ENCODE peak calls at places on chromosomes 1 and 21, in eight cellular contexts. P is stimulated activated naive CD8-positive, alpha-beta T cell treated with anti-CD3 and anti-CD28 coated beads, Interleukin-15, Interleukin-2, amounts not matched to agents 100 U/mL and 50 U/mL, for 24 hours; M is LoVo; F is hypothalamus; U is PC-9; O is substantia nigra; I is ecto neural progenitor cell; R is GM06990. A is an unnamed sample.

GRCh38 chr21:39763282-39763970 is 18.4 kb downstream of the IGSF5 start:
- DNase-seq in P (no peak), U (no peak), F (no peak), I (no peak), R (no peak), O (no peak), M (no peak), A (no peak)

GRCh38 chr1:194477908-194478307 is 1291.5 kb upstream of the B3GALT2 start:
- DNase-seq in I (no peak), P (no peak), U (no peak), M (no peak), O (no peak), R (peak), F (no peak), A (no peak)

GRCh38 chr1:151199860-151200581 is 1.7 kb downstream of the PIP5K1A start:
- DNase-seq in M (no peak), F (peak), O (no peak), P (peak), R (no peak), I (no peak), U (no peak), A (no peak)

GRCh38 chr1:109726007-109726406 is 14.0 kb downstream of the GSTM5 start:
- DNase-seq in U (no peak), P (no peak), I (no peak), M (no peak), F (no peak), R (no peak), O (no peak), A (no peak)

GRCh38 chr1:28087614-28088167 is 719 bp downstream of the EYA3 start:
- DNase-seq in O (no peak), U (peak), F (no peak), R (peak), P (peak), I (peak), M (peak), A (no peak)

GRCh38 chr1:48777219-48777895 is 666 bp upstream of the BEND5 start:
- DNase-seq in F (no peak), O (no peak), R (no peak), U (no peak), I (peak), M (no peak), P (no peak), A (no peak)

GRCh38 chr21:39326607-39327307 is 13.3 kb upstream of the BRWD1 start:
- DNase-seq in M (no peak), F (no peak), O (no peak), I (no peak), U (no peak), P (no peak), R (no peak), A (no peak)

GRCh38 chr1:22018583-22019559 is 17.4 kb downstream of the CELA3A start:
- DNase-seq in R (no peak), U (peak), F (peak), I (no peak), O (no peak), P (peak), M (peak), A (peak)

GRCh38 chr1:88763649-88764406 is 79.8 kb downstream of the PKN2 start:
- DNase-seq in P (no peak), M (peak), R (no peak), U (no peak), I (no peak), F (no peak), O (no peak), A (no peak)

GRCh38 chr1:26999440-26999987 is 6.0 kb downstream of the TRNP1 start:
- DNase-seq in F (no peak), R (no peak), P (no peak), M (peak), U (peak), O (no peak), I (peak), A (no peak)

GRCh38 chr1:114076308-114076707 is 77.4 kb downstream of the SYT6 start:
- DNase-seq in F (no peak), R (no peak), P (no peak), O (no peak), I (no peak), M (no peak), U (no peak), A (no peak)

GRCh38 chr21:18522181-18522771 is 118.7 kb upstream of the TMPRSS15 start:
- DNase-seq in P (no peak), I (no peak), F (no peak), M (no peak), O (no peak), R (no peak), U (no peak), A (peak)

GRCh38 chr1:36644556-36644955 is 161.8 kb upstream of the CSF3R start:
- DNase-seq in R (no peak), P (no peak), M (no peak), I (no peak), F (no peak), U (no peak), O (no peak), A (no peak)

GRCh38 chr1:223776075-223776814 is 63.9 kb downstream of the CAPN2 start:
- DNase-seq in M (peak), R (no peak), F (no peak), U (peak), I (peak), O (no peak), P (peak), A (no peak)

GRCh38 chr1:93556291-93556690 is 108.4 kb downstream of the FNBP1L start:
- DNase-seq in M (no peak), F (no peak), U (no peak), P (no peak), R (no peak), O (no peak), I (no peak), A (no peak)

GRCh38 chr1:21168444-21168843 is 8.3 kb downstream of the EIF4G3 start:
- DNase-seq in O (no peak), P (no peak), F (no peak), U (no peak), I (no peak), M (no peak), R (no peak), A (no peak)

GRCh38 chr1:183194527-183195145 is 8.6 kb downstream of the LAMC2 start:
- DNase-seq in M (no peak), F (no peak), U (no peak), R (no peak), I (no peak), P (no peak), O (no peak), A (no peak)

GRCh38 chr1:90614872-90615271 is 102.2 kb downstream of the BARHL2 start:
- DNase-seq in P (no peak), F (no peak), R (no peak), I (no peak), O (no peak), U (no peak), M (no peak), A (no peak)

GRCh38 chr1:208374391-208374941 is 130.3 kb upstream of the PLXNA2 start:
- DNase-seq in M (no peak), U (no peak), F (no peak), P (no peak), O (no peak), I (no peak), R (no peak), A (no peak)

GRCh38 chr1:218735436-218735835 is 390.3 kb downstream of the TGFB2 start:
- DNase-seq in F (no peak), M (no peak), R (no peak), I (no peak), O (no peak), P (no peak), U (no peak), A (no peak)

GRCh38 chr1:53094533-53094919 is 32.5 kb downstream of the PODN start:
- DNase-seq in P (no peak), O (no peak), F (no peak), I (no peak), R (no peak), U (no peak), M (no peak), A (no peak)

GRCh38 chr1:8122477-8123407 is 96.6 kb upstream of the ERRFI1 start:
- DNase-seq in I (no peak), R (no peak), F (no peak), M (no peak), O (no peak), U (no peak), P (no peak), A (no peak)

GRCh38 chr1:184027751-184028682 is 9.5 kb downstream of the COLGALT2 start:
- DNase-seq in R (no peak), U (no peak), M (no peak), I (no peak), O (no peak), F (no peak), P (no peak), A (no peak)

GRCh38 chr1:93302078-93302477 is 43.6 kb upstream of the DR1 start:
- DNase-seq in P (no peak), I (no peak), U (no peak), F (no peak), R (no peak), O (no peak), M (no peak), A (no peak)

GRCh38 chr21:44482581-44483287 is 27.4 kb downstream of the LRRC3 start:
- DNase-seq in F (no peak), I (no peak), U (no peak), O (no peak), R (no peak), M (no peak), P (no peak), A (no peak)

GRCh38 chr21:33562389-33562788 is 19.6 kb downstream of the SON start:
- DNase-seq in I (no peak), M (no peak), F (no peak), P (no peak), U (no peak), R (no peak), O (no peak), A (no peak)

GRCh38 chr21:38985423-38986378 is 180.0 kb downstream of the ETS2 start:
- DNase-seq in O (no peak), I (no peak), U (no peak), F (no peak), P (peak), M (no peak), R (peak), A (no peak)

GRCh38 chr1:228009116-228009827 is 2.5 kb downstream of the WNT3A start:
- DNase-seq in F (no peak), R (no peak), M (no peak), O (no peak), P (no peak), I (peak), U (no peak), A (no peak)

GRCh38 chr1:228487336-228488106 is at the start of gene RNF187:
- DNase-seq in U (no peak), O (no peak), R (no peak), M (peak), F (peak), I (peak), P (peak), A (no peak)

GRCh38 chr1:85054664-85055063 is 6.4 kb upstream of the MCOLN3 start:
- DNase-seq in U (no peak), I (no peak), F (no peak), R (no peak), O (no peak), M (no peak), P (no peak), A (no peak)

GRCh38 chr1:78718566-78718965 is 68.9 kb downstream of the IFI44 start:
- DNase-seq in U (no peak), O (no peak), M (no peak), F (no peak), R (no peak), I (no peak), P (no peak), A (no peak)

GRCh38 chr1:67256291-67257172 is 51.1 kb upstream of the IL12RB2 start:
- DNase-seq in I (no peak), P (no peak), M (no peak), O (no peak), F (no peak), R (no peak), U (no peak), A (no peak)

GRCh38 chr1:33170351-33171274 is 11.2 kb downstream of the TRIM62 start:
- DNase-seq in I (peak), O (no peak), U (no peak), F (peak), M (no peak), P (no peak), R (no peak), A (no peak)

GRCh38 chr1:48109390-48110009 is 112.3 kb upstream of the TRABD2B start:
- DNase-seq in M (peak), F (no peak), R (no peak), P (no peak), I (no peak), O (no peak), U (peak), A (peak)

GRCh38 chr1:55446351-55446750 is 231.2 kb upstream of the USP24 start:
- DNase-seq in U (no peak), I (no peak), M (no peak), O (no peak), F (no peak), R (no peak), P (no peak), A (no peak)

GRCh38 chr1:181969902-181970301 is 91.6 kb downstream of the ZNF648 start:
- DNase-seq in P (no peak), R (no peak), O (no peak), F (no peak), U (no peak), M (no peak), I (no peak), A (no peak)

GRCh38 chr1:97826820-97827219 is 94.0 kb downstream of the DPYD start:
- DNase-seq in M (no peak), U (no peak), I (no peak), P (no peak), O (no peak), R (no peak), F (no peak), A (no peak)

A was measured in NCI-H460.